ENCODE peak calls at places on chromosomes 6 and 20, in seven cellular contexts. I is RPMI7951, R is MCF 10A, N is uterus, O is astrocyte of the spinal cord, D is sciatic nerve, S is AG09309. G is an unnamed sample.

GRCh38 chr6:35728663-35729348 is 8.0 kb upstream of the ARMC12 start:
- DNase-seq in O (no peak), I (no peak), S (no peak), R (peak), N (peak), D (no peak), G (no peak)

GRCh38 chr20:43789593-43789992 is 62.8 kb upstream of the GTSF1L start:
- DNase-seq in S (no peak), R (no peak), N (no peak), I (no peak), D (no peak), O (no peak), G (no peak)

GRCh38 chr6:37690964-37691735 is 6.5 kb downstream of the MDGA1 start:
- DNase-seq in I (peak), S (no peak), N (no peak), O (peak), R (no peak), D (no peak), G (no peak)

GRCh38 chr6:42320762-42321161 is 103.1 kb upstream of the MRPS10 start:
- DNase-seq in S (no peak), I (peak), R (peak), N (no peak), O (peak), D (no peak), G (no peak)

GRCh38 chr6:74409447-74409846 is 713.4 kb downstream of the CD109 start:
- DNase-seq in O (peak), R (peak), N (no peak), S (peak), I (peak), D (no peak), G (peak)

GRCh38 chr6:101840100-101840499 is 446.6 kb downstream of the GRIK2 start:
- DNase-seq in N (no peak), S (no peak), O (no peak), R (no peak), I (no peak), D (no peak), G (no peak)

GRCh38 chr20:61771805-61772350 is 293.8 kb downstream of the TAF4 start:
- DNase-seq in D (peak), I (no peak), R (no peak), O (no peak), S (no peak), N (no peak), G (no peak)

GRCh38 chr20:58224974-58225373 is 3.5 kb downstream of the ANKRD60 start:
- DNase-seq in D (no peak), I (no peak), R (no peak), N (no peak), O (no peak), S (no peak), G (no peak)

GRCh38 chr6:136158398-136158797 is 91.7 kb downstream of the MTFR2 start:
- DNase-seq in I (no peak), D (no peak), R (no peak), S (no peak), N (peak), O (peak), G (no peak)

GRCh38 chr6:82251942-82252341 is 4.4 kb upstream of the IBTK start:
- DNase-seq in I (peak), N (no peak), R (peak), S (no peak), O (peak), D (no peak), G (peak)

GRCh38 chr6:35192301-35192860 is 21.4 kb upstream of the SCUBE3 start:
- DNase-seq in I (no peak), D (no peak), S (no peak), R (no peak), O (no peak), N (no peak), G (no peak)

GRCh38 chr20:11544029-11544678 is 373.5 kb upstream of the BTBD3 start:
- DNase-seq in S (peak), D (no peak), O (peak), I (peak), N (peak), R (peak), G (peak)

GRCh38 chr20:36532822-36533221 is 8.5 kb upstream of the MYL9 start:
- DNase-seq in O (no peak), R (no peak), S (no peak), I (no peak), N (no peak), D (no peak), G (no peak)

GRCh38 chr6:35710241-35710847 is 21.6 kb upstream of the FKBP5 start:
- DNase-seq in S (no peak), D (peak), O (peak), R (peak), I (no peak), N (no peak), G (no peak)

GRCh38 chr6:2797564-2798014 is 32.4 kb downstream of the WRNIP1 start:
- DNase-seq in N (no peak), D (no peak), S (no peak), I (no peak), O (no peak), R (no peak), G (no peak)

GRCh38 chr6:63307581-63308246 is 12.1 kb downstream of the LGSN start:
- DNase-seq in D (no peak), R (peak), O (peak), S (peak), N (no peak), I (peak), G (peak)

GRCh38 chr6:155418017-155418749 is 37.5 kb downstream of the NOX3 start:
- DNase-seq in O (peak), S (peak), R (peak), I (peak), N (peak), D (peak), G (no peak)

GRCh38 chr6:156345700-156346099 is 431.5 kb upstream of the ARID1B start:
- DNase-seq in I (no peak), R (no peak), N (no peak), S (no peak), O (no peak), D (no peak), G (no peak)

GRCh38 chr6:169661357-169661756 is 40.5 kb downstream of the WDR27 start:
- DNase-seq in O (no peak), N (no peak), S (no peak), R (no peak), I (no peak), D (no peak), G (no peak)

GRCh38 chr6:163099621-163100171 is 314.8 kb upstream of the QKI start:
- DNase-seq in I (no peak), D (no peak), S (no peak), N (no peak), O (no peak), R (no peak), G (no peak)

GRCh38 chr20:45246109-45246508 is 8.3 kb downstream of the SLPI start:
- DNase-seq in N (no peak), I (no peak), O (no peak), R (no peak), D (no peak), S (no peak), G (no peak)

GRCh38 chr6:2020909-2021308 is 224.5 kb downstream of the GMDS start:
- DNase-seq in S (peak), I (peak), D (no peak), R (peak), N (no peak), O (peak), G (peak)

GRCh38 chr6:12586696-12587095 is 129.9 kb upstream of the PHACTR1 start:
- DNase-seq in N (no peak), I (no peak), S (no peak), O (no peak), D (no peak), R (no peak), G (no peak)

GRCh38 chr6:9397981-9398559 is 962.7 kb upstream of the SLC35B3 start:
- DNase-seq in N (no peak), O (no peak), I (no peak), D (no peak), R (peak), S (no peak), G (no peak)

GRCh38 chr6:137155830-137156229 is 17.6 kb downstream of the IL22RA2 start:
- DNase-seq in R (peak), N (no peak), S (peak), D (no peak), I (peak), O (peak), G (no peak)

GRCh38 chr6:24033284-24033683 is 92.7 kb upstream of the NRSN1 start:
- DNase-seq in R (no peak), O (no peak), I (no peak), S (no peak), N (no peak), D (no peak), G (no peak)

GRCh38 chr20:8132632-8133587 is 844 bp downstream of the PLCB1 start:
- DNase-seq in R (peak), I (no peak), S (no peak), N (peak), O (no peak), D (peak), G (no peak)

GRCh38 chr6:44456070-44456965 is 68.8 kb downstream of the CDC5L start:
- DNase-seq in I (peak), R (peak), N (no peak), S (peak), D (no peak), O (peak), G (peak)

GRCh38 chr6:41426888-41427641 is 91.7 kb downstream of the NCR2 start:
- DNase-seq in D (no peak), N (no peak), I (no peak), O (no peak), S (no peak), R (no peak), G (no peak)

GRCh38 chr6:4377635-4378034 is 242.3 kb upstream of the ECI2 start:
- DNase-seq in D (no peak), S (no peak), O (no peak), I (peak), N (no peak), R (no peak), G (no peak)